ENCODE peak calls at places on chromosome 10, in seven cellular contexts. H is Right ventricle myocardium superior; M is AML-193; I is NCI-H446; S is activated CD8-positive, alpha-beta memory T cell treated with anti-CD3 and anti-CD28 coated beads, Interleukin-2, amount 50 U/mL, for 4 hours; A is NCI-H460; P is CD8-positive, alpha-beta T cell. D is an unnamed sample.
A peak's percentile ranks its signal among the peaks of the same experiment; 100 is the strongest.

GRCh38 chr10:79391231-79392019 is 44.2 kb downstream of the PPIF start:
- DNase-seq in P (no peak), M (no peak), A (no peak), H (peak; percentile 44), S (peak; percentile 4), I (no peak), D (no peak)

GRCh38 chr10:6427357-6427959 is 152.6 kb downstream of the PRKCQ start:
- DNase-seq in I (no peak), P (no peak), M (no peak), H (no peak), S (no peak), A (no peak), D (no peak)

GRCh38 chr10:119090968-119091367 is 10.4 kb upstream of the EIF3A start:
- DNase-seq in P (peak; percentile 35), I (no peak), A (peak; percentile 47), H (no peak), M (no peak), S (no peak), D (peak; percentile 83)

GRCh38 chr10:126667568-126667967 is 2.9 kb downstream of the C10orf90 start:
- DNase-seq in H (no peak), I (no peak), S (no peak), M (no peak), P (no peak), A (no peak), D (no peak)

GRCh38 chr10:67666416-67667043 is 29.5 kb downstream of the CTNNA3 start:
- DNase-seq in I (no peak), P (no peak), H (no peak), M (peak; percentile 41), S (no peak), A (peak; percentile 80), D (peak; percentile 7)

GRCh38 chr10:45379891-45380540 is 6.0 kb downstream of the ALOX5 start:
- DNase-seq in I (no peak), P (no peak), M (peak; percentile 83), H (peak; percentile 57), A (no peak), S (no peak), D (no peak)

GRCh38 chr10:103491729-103492364 is 1.7 kb upstream of the NEURL1 start:
- DNase-seq in M (no peak), I (no peak), P (no peak), H (no peak), A (peak; percentile 16), S (no peak), D (no peak)

GRCh38 chr10:71277914-71278665 is 41.0 kb upstream of the SLC29A3 start:
- DNase-seq in H (no peak), A (no peak), P (no peak), I (no peak), M (no peak), S (no peak), D (no peak)

D was measured in immature natural killer cell.